ENCODE peak calls at places on chromosomes 7 and 10, in seven cellular contexts. D is AG20443, P is posterior cingulate gyrus, T is PC-3, Y is hippocampal formation, L is neural progenitor cell, Q is psoas muscle. U is an unnamed sample.
A peak's percentile ranks its signal among the peaks of the same experiment; 100 is the strongest.

GRCh38 chr10:36181421-36181820 is 539.3 kb upstream of the FZD8 start:
- DNase-seq in L (no peak), Y (no peak), Q (no peak), T (peak; percentile 73), P (no peak), D (peak; percentile 45), U (no peak)

GRCh38 chr10:114613237-114613979 is 44.7 kb downstream of the ABLIM1 start:
- DNase-seq in L (no peak), T (no peak), D (no peak), P (no peak), Y (no peak), Q (no peak), U (no peak)

GRCh38 chr10:32956365-32957197 is 1.4 kb downstream of the ITGB1 start:
- DNase-seq in P (no peak), T (peak; percentile 34), Y (no peak), L (no peak), D (no peak), Q (no peak), U (no peak)

GRCh38 chr7:2523941-2524807 is 4.6 kb downstream of the LFNG start:
- DNase-seq in L (peak; percentile 98), T (peak; percentile 86), D (peak; percentile 76), P (peak; percentile 85), Q (peak; percentile 87), Y (peak; percentile 87), U (no peak)

GRCh38 chr7:102094311-102094710 is 192.4 kb upstream of the SH2B2 start:
- DNase-seq in L (no peak), Q (no peak), Y (no peak), P (no peak), D (peak; percentile 59), T (no peak), U (no peak)

GRCh38 chr10:131312261-131312801 is 810 bp upstream of the TCERG1L start:
- DNase-seq in T (no peak), Y (no peak), D (no peak), L (peak; percentile 94), Q (no peak), P (no peak), U (no peak)

GRCh38 chr10:130960531-130960930 is 351.0 kb downstream of the TCERG1L start:
- DNase-seq in P (no peak), D (no peak), L (no peak), Y (no peak), T (no peak), Q (no peak), U (no peak)

GRCh38 chr7:49643750-49644149 is 129.7 kb upstream of the VWC2 start:
- DNase-seq in L (peak; percentile 24), T (no peak), Q (no peak), P (no peak), D (no peak), Y (no peak), U (no peak)

GRCh38 chr10:122286872-122287271 is 15.8 kb downstream of the BTBD16 start:
- DNase-seq in P (peak; percentile 52), T (peak; percentile 42), Y (peak; percentile 60), L (peak; percentile 44), D (peak; percentile 91), Q (peak; percentile 89), U (no peak)

GRCh38 chr10:43045246-43045621 is 31.6 kb upstream of the RET start:
- DNase-seq in Y (no peak), T (no peak), L (no peak), Q (no peak), P (peak; percentile 17), D (no peak), U (no peak)

GRCh38 chr7:7148799-7149481 is 33.4 kb upstream of the C1GALT1 start:
- DNase-seq in Y (no peak), P (no peak), D (peak; percentile 17), T (no peak), Q (no peak), L (no peak), U (no peak)

GRCh38 chr10:78937800-78938694 is 130.7 kb upstream of the ZMIZ1 start:
- DNase-seq in T (peak; percentile 49), Y (no peak), L (no peak), P (no peak), Q (no peak), D (no peak), U (peak; percentile 43)

GRCh38 chr10:104323721-104324686 is 14.3 kb downstream of the ITPRIP start:
- DNase-seq in P (no peak), L (no peak), T (no peak), Y (peak; percentile 15), Q (no peak), D (no peak), U (no peak)

GRCh38 chr7:66682350-66683093 is 53.8 kb downstream of the KCTD7 start:
- DNase-seq in Y (no peak), P (no peak), L (peak; percentile 73), Q (peak; percentile 63), D (no peak), T (peak; percentile 16), U (peak; percentile 36)

GRCh38 chr7:129698516-129699418 is 87.2 kb downstream of the NRF1 start:
- DNase-seq in L (no peak), Q (no peak), D (no peak), Y (no peak), P (no peak), T (no peak), U (no peak)

GRCh38 chr10:94546616-94547175 is 1.1 kb downstream of the HELLS start:
- DNase-seq in T (no peak), D (no peak), L (no peak), Y (no peak), Q (no peak), P (no peak), U (peak; percentile 34)

GRCh38 chr7:117048854-117049321 is 95.6 kb downstream of the ST7 start:
- DNase-seq in D (no peak), T (no peak), Q (no peak), P (no peak), L (no peak), Y (no peak), U (no peak)

GRCh38 chr7:42407828-42408227 is 170.8 kb upstream of the GLI3 start:
- DNase-seq in Q (no peak), D (no peak), T (peak; percentile 58), Y (no peak), P (no peak), L (no peak), U (no peak)

GRCh38 chr7:141731476-141732149 is 6.5 kb upstream of the SSBP1 start:
- DNase-seq in Q (no peak), D (peak; percentile 35), Y (no peak), L (no peak), T (no peak), P (no peak), U (no peak)

GRCh38 chr7:93120981-93121549 is 3.3 kb upstream of the SAMD9 start:
- DNase-seq in Q (no peak), T (no peak), L (no peak), P (no peak), Y (no peak), D (no peak), U (no peak)

GRCh38 chr10:78553792-78554191 is 515.0 kb upstream of the ZMIZ1 start:
- DNase-seq in T (no peak), Q (no peak), Y (no peak), L (no peak), P (no peak), D (no peak), U (no peak)

GRCh38 chr7:50068026-50068425 is 25.0 kb downstream of the ZPBP start:
- DNase-seq in D (peak; percentile 29), P (no peak), Q (no peak), L (peak; percentile 4), Y (no peak), T (peak; percentile 49), U (peak; percentile 16)

GRCh38 chr7:38129162-38129561 is 48.9 kb upstream of the STARD3NL start:
- DNase-seq in Q (no peak), L (no peak), P (no peak), D (no peak), T (no peak), Y (no peak), U (no peak)

GRCh38 chr10:110138197-110138812 is 69.1 kb upstream of the MXI1 start:
- DNase-seq in L (peak; percentile 79), P (no peak), Q (no peak), Y (no peak), D (peak; percentile 43), T (peak; percentile 68), U (peak; percentile 80)

GRCh38 chr10:4677296-4678021 is 148.5 kb upstream of the AKR1E2 start:
- DNase-seq in P (no peak), Q (no peak), L (no peak), D (peak; percentile 16), Y (no peak), T (peak; percentile 68), U (no peak)